ENCODE peak calls at places on chromosomes 7 and 10, in eight cellular contexts. G is astrocyte of the spinal cord, S is upper lobe of right lung, V is DND-41, D is SK-N-SH, E is endodermal cell, L is ovary, H is glutamatergic neuron. I is an unnamed sample.
A peak's percentile ranks its signal among the peaks of the same experiment; 100 is the strongest.

GRCh38 chr7:2870471-2870941 is 26.4 kb upstream of the GNA12 start:
- DNase-seq in G (peak; percentile 50), S (peak; percentile 78), V (peak; percentile 67), D (peak; percentile 29), E (peak; percentile 89), L (peak; percentile 86), H (no peak), I (no peak)

GRCh38 chr10:73983096-73984047 is 14.5 kb upstream of the VCL start:
- DNase-seq in G (no peak), S (no peak), V (no peak), D (no peak), E (peak; percentile 45), L (no peak), H (no peak), I (no peak)

GRCh38 chr7:111958889-111959288 is 247.3 kb downstream of the DOCK4 start:
- DNase-seq in G (no peak), S (no peak), V (no peak), D (peak; percentile 81), E (no peak), L (no peak), H (peak; percentile 21), I (peak; percentile 40)

GRCh38 chr7:458511-459245 is 61.0 kb downstream of the PDGFA start:
- DNase-seq in G (no peak), S (peak; percentile 46), V (no peak), D (no peak), E (no peak), L (no peak), H (peak; percentile 10), I (no peak)

GRCh38 chr7:24466109-24466768 is 107.0 kb upstream of the PALS2 start:
- DNase-seq in G (no peak), S (no peak), V (no peak), D (no peak), E (no peak), L (no peak), H (no peak), I (no peak)

GRCh38 chr7:1033546-1034145 is 10.7 kb upstream of the GPR146 start:
- DNase-seq in G (no peak), S (no peak), V (no peak), D (no peak), E (no peak), L (no peak), H (no peak), I (no peak)

GRCh38 chr7:1664711-1665591 is 5.1 kb upstream of the ELFN1 start:
- DNase-seq in G (peak; percentile 58), S (peak; percentile 76), V (peak; percentile 80), D (peak; percentile 99), E (peak; percentile 94), L (peak; percentile 82), H (peak; percentile 94), I (peak; percentile 87)

GRCh38 chr10:75358835-75359421 is 42.6 kb downstream of the ZNF503 start:
- DNase-seq in G (peak; percentile 45), S (no peak), V (no peak), D (no peak), E (no peak), L (no peak), H (no peak), I (no peak)

GRCh38 chr7:3559178-3559765 is 258.2 kb downstream of the SDK1 start:
- DNase-seq in G (peak; percentile 91), S (no peak), V (no peak), D (no peak), E (no peak), L (no peak), H (no peak), I (no peak)

GRCh38 chr10:84997870-84998269 is 669.5 kb downstream of the CCSER2 start:
- DNase-seq in G (no peak), S (no peak), V (no peak), D (no peak), E (no peak), L (no peak), H (no peak), I (no peak)

GRCh38 chr10:84996580-84996979 is 668.2 kb downstream of the CCSER2 start:
- DNase-seq in G (no peak), S (no peak), V (no peak), D (no peak), E (no peak), L (no peak), H (no peak), I (no peak)

GRCh38 chr10:84993251-84994035 is 665.1 kb downstream of the CCSER2 start:
- DNase-seq in G (no peak), S (no peak), V (no peak), D (no peak), E (no peak), L (no peak), H (no peak), I (no peak)

DNA sequence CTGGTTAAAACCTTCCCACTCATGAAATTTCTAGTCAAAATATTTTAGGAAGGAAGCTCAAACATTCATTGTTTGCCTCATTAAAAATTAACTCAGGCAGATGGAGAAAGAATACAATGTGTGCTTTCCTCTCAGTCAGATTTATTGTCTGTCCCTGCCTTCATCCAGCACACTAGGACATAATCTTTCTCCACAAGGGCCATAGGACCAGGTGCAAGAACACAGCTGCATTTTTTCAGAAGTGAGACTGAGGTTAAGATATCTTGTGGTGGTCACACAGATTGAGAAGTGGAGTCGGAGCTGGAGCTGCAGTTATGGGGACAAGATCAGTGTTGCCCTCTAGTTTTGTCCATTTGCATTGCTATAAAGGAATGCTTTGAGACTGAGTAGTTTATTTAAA is 666.3 kb downstream of the CCSER2 start:
- DNase-seq in G (no peak), S (no peak), V (no peak), D (no peak), E (no peak), L (no peak), H (no peak), I (no peak)
- TF ChIP-seq CTCF in G (no peak), S (no peak), V (no peak), D (no peak), E (no peak), L (no peak), H (no peak), I (no peak)

GRCh38 chr10:14549496-14549895 is 218.8 kb upstream of the FRMD4A start:
- DNase-seq in G (peak; percentile 36), S (no peak), V (no peak), D (no peak), E (no peak), L (no peak), H (no peak), I (no peak)

GRCh38 chr10:14552010-14552409 is 221.3 kb upstream of the FRMD4A start:
- DNase-seq in G (no peak), S (no peak), V (no peak), D (no peak), E (no peak), L (no peak), H (no peak), I (no peak)

GRCh38 chr10:14548474-14548873 is 217.8 kb upstream of the FRMD4A start:
- DNase-seq in G (no peak), S (no peak), V (no peak), D (no peak), E (no peak), L (no peak), H (peak; percentile 62), I (no peak)

GRCh38 chr10:14548970-14549369 is 218.2 kb upstream of the FRMD4A start:
- DNase-seq in G (no peak), S (no peak), V (no peak), D (no peak), E (no peak), L (no peak), H (no peak), I (no peak)

DNA sequence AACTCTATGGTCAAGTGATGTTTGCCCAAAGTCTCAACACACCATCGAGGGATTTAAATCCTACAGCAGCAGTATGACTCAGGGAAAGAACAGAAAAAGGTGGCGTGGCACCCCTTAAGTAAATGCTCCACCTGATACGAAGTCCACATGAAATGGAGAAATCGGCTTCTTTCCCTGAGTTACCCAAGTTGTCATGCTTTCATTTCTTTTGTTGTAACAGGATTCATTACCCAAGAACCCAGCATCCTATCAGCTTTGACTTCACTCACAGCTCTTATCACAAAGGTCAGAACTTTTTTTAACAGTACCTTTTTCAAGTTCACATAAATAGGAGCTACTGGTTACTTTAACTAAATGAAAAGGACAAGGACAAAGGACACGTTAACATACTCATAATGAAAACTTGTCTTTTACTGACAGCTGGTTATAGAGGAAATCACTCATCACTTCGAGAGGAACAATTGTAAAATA is 219.8 kb upstream of the FRMD4A start:
- DNase-seq in G (no peak), S (no peak), V (no peak), D (no peak), E (no peak), L (no peak), H (no peak), I (no peak)
- TF ChIP-seq CTCF in G (no peak), S (no peak), V (no peak), D (no peak), E (no peak), L (no peak), H (no peak), I (no peak)

DNA sequence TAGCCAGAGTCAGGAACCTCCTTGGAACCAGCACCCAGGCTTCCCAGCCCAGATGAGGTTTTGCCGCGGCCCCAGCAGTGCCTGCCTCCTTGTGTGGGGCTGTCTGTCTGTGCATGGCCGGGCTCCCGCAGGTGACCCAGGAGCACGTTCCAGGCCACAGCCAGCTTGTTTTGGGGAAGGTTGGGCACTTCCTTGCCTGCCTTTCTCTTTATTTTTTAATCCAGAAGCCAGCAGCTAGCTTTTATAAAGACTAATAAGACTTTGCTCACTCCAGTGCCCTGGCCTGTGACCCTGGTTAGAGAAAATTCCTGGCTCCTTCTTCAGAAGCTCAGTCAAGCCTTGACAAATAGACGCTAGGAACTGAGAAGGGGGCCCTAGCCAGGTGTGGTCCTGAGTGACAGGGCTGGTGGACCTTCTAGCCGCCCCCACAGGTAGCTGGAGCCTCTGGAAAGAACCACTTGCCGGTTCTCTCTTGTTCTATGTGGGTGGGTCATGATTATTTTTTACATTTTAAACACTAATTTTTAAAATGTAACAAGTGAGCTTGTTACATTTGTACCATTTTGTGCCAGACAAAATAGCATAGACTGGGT is 837 bp downstream of the SLC29A3 start:
- DNase-seq in G (no peak), S (no peak), V (no peak), D (no peak), E (no peak), L (no peak), H (no peak), I (no peak)
- TF ChIP-seq CTCF in G (no peak), S (no peak), V (no peak), D (no peak), E (peak; percentile 2), L (no peak), H (no peak), I (no peak)

GRCh38 chr7:141975806-141976523 is 2.4 kb upstream of the TAS2R38 start:
- DNase-seq in G (peak; percentile 60), S (peak; percentile 87), V (peak; percentile 72), D (peak; percentile 81), E (peak; percentile 97), L (peak; percentile 17), H (peak; percentile 91), I (peak; percentile 87)

GRCh38 chr7:141978351-141978750 is 4.8 kb upstream of the TAS2R38 start:
- DNase-seq in G (no peak), S (no peak), V (no peak), D (no peak), E (no peak), L (no peak), H (no peak), I (no peak)

GRCh38 chr7:141979611-141980010 is 6.0 kb upstream of the TAS2R38 start:
- DNase-seq in G (no peak), S (no peak), V (no peak), D (no peak), E (no peak), L (no peak), H (no peak), I (no peak)

GRCh38 chr7:141974831-141975230 is 1.3 kb upstream of the TAS2R38 start:
- DNase-seq in G (no peak), S (no peak), V (peak; percentile 15), D (no peak), E (peak; percentile 72), L (no peak), H (no peak), I (peak; percentile 36)

GRCh38 chr7:141976524-141977245 is 3.1 kb upstream of the TAS2R38 start:
- DNase-seq in G (no peak), S (no peak), V (no peak), D (no peak), E (no peak), L (no peak), H (no peak), I (no peak)
- TF ChIP-seq CTCF in G (no peak), S (no peak), V (no peak), D (no peak), E (no peak), L (no peak), H (no peak), I (no peak)

I was measured in WERI-Rb-1.